ENCODE peak calls at places on chromosome 12, in five cellular contexts. F is GM23248; P is tibial artery; H is CD4-positive, CD25-positive, alpha-beta regulatory T cell; U is heart left ventricle. Y is an unnamed sample. For H3K27me3 and H3K4me1, the result is how much of the 10 kb centered on the place peaks cover.

GRCh38 chr12:122265433-122265832 is 861 bp downstream of the VPS33A start:
- DNase-seq in U (no peak), P (no peak), F (peak), H (no peak), Y (no peak)

GRCh38 chr12:130815028-130815741 is 23.9 kb downstream of the STX2 start:
- DNase-seq in U (no peak), H (no peak), P (no peak), F (no peak), Y (no peak)

GRCh38 chr12:76247026-76247688 is 101.1 kb downstream of the BBS10 start:
- DNase-seq in F (peak), P (no peak), U (no peak), H (no peak), Y (no peak)

GRCh38 chr12:105451798-105452197 is 121.3 kb downstream of the C12orf75 start:
- DNase-seq in P (no peak), U (no peak), H (no peak), F (no peak), Y (no peak)

GRCh38 chr12:10211975-10212622 is 578 bp upstream of the GABARAPL1 start:
- DNase-seq in U (peak), P (peak), F (peak), H (peak), Y (peak)

GRCh38 chr12:26214121-26214520 is 18.7 kb downstream of the SSPN start:
- DNase-seq in P (no peak), H (no peak), U (no peak), F (no peak), Y (no peak)

GRCh38 chr12:78938341-78939084 is 73.9 kb downstream of the SYT1 start:
- DNase-seq in U (no peak), P (no peak), H (no peak), F (no peak), Y (no peak)

GRCh38 chr12:108773798-108774788 is 42.8 kb upstream of the CORO1C start:
- DNase-seq in F (peak), P (peak), U (peak), H (no peak), Y (peak)

GRCh38 chr12:27733052-27733656 is 22.5 kb downstream of the MRPS35 start:
- DNase-seq in H (peak), P (no peak), F (peak), U (no peak), Y (peak)

GRCh38 chr12:100401660-100402059 is 44.8 kb downstream of the SLC17A8 start:
- DNase-seq in P (no peak), U (no peak), F (peak), H (no peak), Y (no peak)

GRCh38 chr12:63977441-63977840 is 132.9 kb downstream of the SRGAP1 start:
- DNase-seq in U (no peak), H (no peak), P (no peak), F (no peak), Y (no peak)

GRCh38 chr12:124786065-124786964 is 77.3 kb downstream of the SCARB1 start:
- DNase-seq in U (peak), H (no peak), P (peak), F (no peak), Y (peak)

GRCh38 chr12:47725893-47726292 is 603 bp upstream of the ENDOU start:
- DNase-seq in P (no peak), F (peak), H (no peak), U (no peak), Y (no peak)

GRCh38 chr12:65649126-65649525 is 175.2 kb upstream of the HMGA2 start:
- DNase-seq in U (no peak), P (no peak), F (peak), H (no peak), Y (no peak)

GRCh38 chr12:89833337-89834252 is 125.0 kb upstream of the ATP2B1 start:
- DNase-seq in P (no peak), F (peak), H (no peak), U (no peak), Y (no peak)

GRCh38 chr12:15590180-15590826 is 198.9 kb downstream of the EPS8 start:
- DNase-seq in F (peak), U (peak), H (peak), P (no peak), Y (peak)

GRCh38 chr12:105256921-105257320 is 20.9 kb upstream of the APPL2 start:
- DNase-seq in H (no peak), U (no peak), F (peak), P (no peak), Y (no peak)

GRCh38 chr12:92436847-92437246 is 265.9 kb upstream of the PLEKHG7 start:
- DNase-seq in F (no peak), P (no peak), H (no peak), U (no peak), Y (no peak)

GRCh38 chr12:49920915-49921286 is 17.2 kb upstream of the FAIM2 start:
- DNase-seq in P (no peak), U (no peak), F (no peak), H (no peak), Y (no peak)

GRCh38 chr12:49921299-49921698 is 17.6 kb upstream of the FAIM2 start:
- DNase-seq in P (no peak), F (no peak), U (no peak), H (no peak), Y (no peak)

GRCh38 chr12:49923035-49923644 is 19.4 kb upstream of the FAIM2 start:
- DNase-seq in F (no peak), U (no peak), P (no peak), H (no peak), Y (peak)

GRCh38 chr12:49922349-49923034 is 18.8 kb upstream of the FAIM2 start:
- DNase-seq in U (no peak), P (no peak), F (no peak), H (no peak), Y (peak)

DNA sequence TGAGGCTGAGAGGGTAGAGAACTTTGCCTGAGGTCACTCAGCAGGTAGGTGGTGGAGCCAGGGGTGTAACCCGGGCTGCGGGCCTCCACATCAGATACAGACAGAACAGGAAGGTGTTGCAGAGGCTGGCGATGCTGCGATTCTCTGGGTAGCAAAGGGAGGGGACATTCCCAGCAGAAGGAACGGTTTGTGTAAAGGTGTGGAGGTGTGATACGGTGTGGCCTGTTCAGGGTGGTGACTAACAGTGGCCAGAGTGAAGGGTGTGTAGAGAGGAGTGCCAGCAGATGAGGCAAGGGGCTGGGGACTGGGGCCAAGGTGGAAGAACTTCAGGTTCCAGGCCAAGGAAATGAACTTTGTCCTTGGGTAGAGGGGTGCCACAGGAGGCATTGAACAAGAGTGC is 18.2 kb upstream of the FAIM2 start:
- DNase-seq in U (no peak), H (no peak), F (no peak), P (no peak), Y (no peak)
- H3K27me3 ChIP-seq in U (under half), H (under half), F (under half), P (under half), Y (under half)

GRCh38 chr12:116053479-116054195 is 223.9 kb downstream of the MED13L start:
- DNase-seq in P (peak), F (peak), U (no peak), H (no peak), Y (peak)
- H3K4me1 ChIP-seq in P (under half), F (half or more), U (under half), H (under half), Y (under half)

DNA sequence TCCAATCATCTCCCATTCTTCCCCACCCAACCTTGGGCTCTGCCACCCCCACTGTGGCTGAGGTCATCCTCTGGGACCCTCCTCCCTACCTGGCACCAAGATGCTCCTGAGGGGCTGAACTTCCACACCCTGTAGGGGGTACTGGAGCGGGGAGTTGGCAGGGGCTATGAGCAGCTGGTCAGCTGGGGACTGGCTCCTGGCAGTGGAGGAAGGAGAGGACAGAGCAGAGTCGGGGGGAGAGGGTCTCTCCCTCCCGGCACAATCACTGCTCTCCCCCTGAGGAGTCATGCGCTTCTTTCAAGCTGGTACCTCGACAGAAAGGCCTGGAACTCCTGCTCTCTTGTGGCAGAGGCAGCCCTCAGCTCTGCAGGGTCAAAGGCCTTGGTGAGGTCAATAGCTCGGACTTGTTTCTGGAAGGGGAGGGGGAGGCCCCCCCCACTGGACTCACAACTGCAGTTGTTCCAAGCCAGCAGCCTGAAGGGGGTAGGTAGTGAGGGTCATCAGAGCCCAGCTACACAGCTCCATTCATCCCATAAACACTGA is 2.0 kb downstream of the B4GALNT1 start:
- DNase-seq in P (no peak), F (no peak), H (no peak), U (no peak), Y (peak)
- H3K27me3 ChIP-seq in P (under half), F (under half), H (under half), U (under half), Y (under half)

GRCh38 chr12:11660624-11661023 is 11.2 kb downstream of the ETV6 start:
- DNase-seq in U (no peak), F (no peak), P (no peak), H (no peak), Y (no peak)

GRCh38 chr12:11658796-11659195 is 9.3 kb downstream of the ETV6 start:
- DNase-seq in P (no peak), U (no peak), H (no peak), F (peak), Y (no peak)

GRCh38 chr12:11654338-11654737 is 4.9 kb downstream of the ETV6 start:
- DNase-seq in U (no peak), F (no peak), P (no peak), H (no peak), Y (no peak)

GRCh38 chr12:11656550-11656949 is 7.1 kb downstream of the ETV6 start:
- DNase-seq in F (no peak), H (no peak), P (no peak), U (no peak), Y (no peak)

DNA sequence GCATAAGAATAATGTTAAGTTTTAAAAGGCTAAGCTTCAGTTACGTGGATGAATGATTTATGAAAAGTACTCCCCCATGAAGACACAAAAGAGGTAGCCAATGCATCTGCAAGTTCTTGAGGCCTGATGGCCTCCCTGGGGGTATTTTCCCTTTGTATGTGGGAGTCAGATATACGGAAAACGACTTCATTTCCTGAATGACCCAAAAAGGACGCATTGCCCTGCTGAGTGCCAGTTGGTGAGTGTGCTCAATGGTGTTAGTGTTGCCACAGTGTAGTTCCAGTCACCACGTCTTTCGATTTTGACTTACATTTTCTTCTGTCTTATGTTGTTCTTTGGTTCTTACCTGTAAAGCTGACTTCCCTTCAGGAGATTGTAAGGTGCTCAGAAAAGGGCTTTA is 8.0 kb downstream of the ETV6 start:
- DNase-seq in U (no peak), H (no peak), P (no peak), F (peak), Y (no peak)
- H3K4me1 ChIP-seq in U (under half), H (under half), P (under half), F (under half), Y (under half)

DNA sequence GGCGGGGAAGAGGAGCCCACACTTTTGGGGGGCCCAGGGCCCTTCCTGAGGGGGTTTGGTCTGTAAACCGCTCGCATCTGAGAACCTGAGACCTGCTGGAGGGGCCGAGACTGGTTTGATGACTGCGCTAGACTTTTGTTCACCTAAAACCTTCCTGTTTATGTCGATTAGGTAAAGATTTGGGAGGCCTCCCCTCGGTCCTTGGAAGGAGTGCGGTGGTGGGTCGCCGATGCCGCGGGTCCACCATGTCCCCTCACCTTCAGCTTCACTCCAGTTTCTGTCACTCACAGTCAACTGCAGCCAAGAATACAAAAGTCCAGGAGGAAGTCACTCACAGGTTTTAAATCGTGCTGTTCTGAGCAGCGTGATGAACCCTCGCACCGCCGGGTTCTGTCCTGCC is 10.5 kb upstream of the GALNT9 start:
- DNase-seq in U (no peak), P (no peak), H (no peak), F (no peak), Y (no peak)
- H3K27me3 ChIP-seq in U (under half), P (half or more), H (under half), F (under half), Y (under half)

GRCh38 chr12:96045566-96045965 is 10.2 kb upstream of the LTA4H start:
- DNase-seq in P (no peak), H (no peak), F (no peak), U (no peak), Y (peak)
- H3K4me1 ChIP-seq in P (under half), H (under half), F (under half), U (under half), Y (under half)